ENCODE peak calls at places on chromosomes 13 and 19, in six cellular contexts. B is lower lobe of right lung; V is A549; J is chondrocyte; F is CD8-positive, alpha-beta T cell; Z is lower leg skin. H is an unnamed sample.

GRCh38 chr19:17404015-17404414 is 1.4 kb downstream of the BST2 start:
- DNase-seq in Z (no peak), J (no peak), V (no peak), F (no peak), B (no peak), H (no peak)

GRCh38 chr13:21917046-21918010 is 246.5 kb downstream of the FGF9 start:
- DNase-seq in J (no peak), F (no peak), B (no peak), V (no peak), Z (no peak), H (no peak)

GRCh38 chr19:32828643-32829344 is 40.8 kb downstream of the SLC7A9 start:
- DNase-seq in J (peak), B (no peak), Z (no peak), F (no peak), V (no peak), H (no peak)

GRCh38 chr19:55611983-55612645 is 6.7 kb downstream of the ZNF865 start:
- DNase-seq in J (no peak), Z (no peak), V (no peak), F (no peak), B (no peak), H (no peak)

GRCh38 chr13:73259061-73259908 is 200.5 kb downstream of the KLF5 start:
- DNase-seq in B (no peak), V (no peak), F (no peak), J (no peak), Z (no peak), H (no peak)

GRCh38 chr19:16893686-16893990 is 4.8 kb downstream of the F2RL3 start:
- DNase-seq in J (no peak), B (no peak), V (no peak), F (no peak), Z (no peak), H (no peak)

GRCh38 chr13:41462427-41462826 is 5.1 kb downstream of the RGCC start:
- DNase-seq in V (no peak), J (no peak), F (no peak), Z (no peak), B (no peak), H (no peak)

GRCh38 chr19:48510421-48511268 is 990 bp downstream of the LMTK3 start:
- DNase-seq in V (no peak), J (no peak), B (peak), Z (peak), F (peak), H (peak)

GRCh38 chr13:106143392-106143791 is 392.1 kb downstream of the EFNB2 start:
- DNase-seq in V (no peak), J (no peak), B (no peak), F (no peak), Z (no peak), H (no peak)

GRCh38 chr13:27064252-27064995 is 107.2 kb downstream of the USP12 start:
- DNase-seq in V (no peak), Z (no peak), F (no peak), J (no peak), B (no peak), H (no peak)

GRCh38 chr13:30415430-30416030 is 6.8 kb upstream of the UBE2L5 start:
- DNase-seq in B (no peak), J (no peak), Z (no peak), F (no peak), V (no peak), H (no peak)

GRCh38 chr13:60275208-60275607 is 111.5 kb upstream of the DIAPH3 start:
- DNase-seq in Z (no peak), F (no peak), J (no peak), B (no peak), V (no peak), H (no peak)

GRCh38 chr19:19115954-19116353 is 22.3 kb downstream of the TMEM161A start:
- DNase-seq in B (peak), F (peak), V (no peak), Z (no peak), J (no peak), H (peak)

GRCh38 chr13:26968431-26969335 is 202.9 kb downstream of the USP12 start:
- DNase-seq in F (no peak), J (no peak), B (peak), Z (no peak), V (no peak), H (no peak)

GRCh38 chr19:46753420-46754155 is 7.3 kb upstream of the STRN4 start:
- DNase-seq in J (no peak), B (no peak), V (peak), Z (no peak), F (peak), H (peak)

GRCh38 chr19:33324628-33325027 is 22.3 kb upstream of the CEBPA start:
- DNase-seq in F (no peak), B (no peak), Z (no peak), J (no peak), V (no peak), H (no peak)

GRCh38 chr19:632228-633067 is 889 bp downstream of the POLRMT start:
- DNase-seq in F (peak), V (peak), Z (no peak), B (peak), J (no peak), H (peak)

DNA sequence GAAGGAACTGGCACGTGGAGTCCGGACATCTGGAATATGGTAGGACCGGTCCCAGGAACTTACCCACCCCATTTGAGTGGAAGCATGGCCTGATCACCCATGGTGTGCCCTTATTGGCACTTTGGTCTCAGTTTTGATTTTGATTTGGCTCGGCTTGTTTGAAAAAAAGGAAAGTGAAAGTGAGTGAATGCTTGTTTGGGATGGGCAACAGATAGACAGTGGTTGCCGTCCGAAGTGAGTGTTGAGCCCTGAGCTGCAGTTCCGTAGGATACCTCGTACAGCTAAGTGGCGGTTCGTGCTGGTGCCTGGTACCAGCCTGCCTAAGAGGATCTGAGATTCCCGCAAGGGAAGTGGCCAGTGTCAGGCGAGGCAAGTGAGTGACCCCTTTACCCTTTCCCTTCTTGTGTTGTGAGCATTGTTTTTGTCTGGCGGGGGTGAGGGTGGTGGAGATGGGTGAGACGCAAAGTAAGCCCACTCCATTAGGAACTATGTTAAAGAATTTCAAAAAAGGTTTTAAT is 605.8 kb downstream of the UQCRFS1 start:
- DNase-seq in J (no peak), B (no peak), Z (no peak), V (no peak), F (no peak), H (no peak)
- TF ChIP-seq CTCF in J (no peak), B (no peak), Z (no peak), V (no peak), F (no peak), H (no peak)

GRCh38 chr19:35959040-35959967 is 23.1 kb downstream of the LRFN3 start:
- DNase-seq in V (no peak), F (peak), J (no peak), Z (no peak), B (peak), H (no peak)
- TF ChIP-seq CTCF in V (peak), F (peak), J (peak), Z (no peak), B (peak), H (no peak)

GRCh38 chr13:70310720-70311119 is 202.5 kb upstream of the KLHL1 start:
- DNase-seq in Z (no peak), F (no peak), V (no peak), B (no peak), J (no peak), H (no peak)
- TF ChIP-seq CTCF in Z (no peak), F (no peak), V (peak), B (no peak), J (peak), H (peak)

DNA sequence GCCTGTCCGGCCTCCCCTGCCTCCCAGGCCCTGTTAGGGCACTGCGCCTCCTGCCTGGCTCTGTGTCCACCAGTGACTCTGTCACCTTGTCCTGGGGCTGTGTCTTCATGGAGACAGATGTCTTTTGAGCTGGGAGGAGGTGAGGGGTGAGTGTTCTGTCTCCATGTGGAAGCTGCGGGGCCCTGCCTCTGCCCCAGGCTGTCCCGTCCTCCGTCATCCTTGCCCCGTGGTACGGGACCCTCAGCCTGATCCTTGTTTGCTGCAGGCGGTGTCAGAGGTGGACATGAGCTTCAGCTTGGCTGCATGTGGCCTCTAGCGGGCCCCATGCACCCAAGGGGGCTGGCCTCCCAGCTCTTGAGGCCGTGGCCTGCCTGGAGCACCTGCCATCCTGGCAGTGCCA is 181.0 kb downstream of the KDM4B start:
- DNase-seq in F (no peak), B (no peak), J (peak), V (no peak), Z (no peak), H (no peak)
- TF ChIP-seq CTCF in F (no peak), B (no peak), J (no peak), V (no peak), Z (no peak), H (no peak)

GRCh38 chr13:39317284-39317683 is 279.0 kb downstream of the NHLRC3 start:
- DNase-seq in F (no peak), Z (peak), V (no peak), B (no peak), J (no peak), H (no peak)

GRCh38 chr13:39324806-39325311 is 278.1 kb downstream of the LHFPL6 start:
- DNase-seq in F (no peak), B (no peak), V (no peak), J (no peak), Z (no peak), H (no peak)

GRCh38 chr13:39326471-39326870 is 276.5 kb downstream of the LHFPL6 start:
- DNase-seq in F (no peak), J (no peak), Z (no peak), V (no peak), B (no peak), H (no peak)

GRCh38 chr13:39322836-39323585 is 280.0 kb downstream of the LHFPL6 start:
- DNase-seq in F (no peak), J (no peak), B (no peak), V (no peak), Z (no peak), H (no peak)

DNA sequence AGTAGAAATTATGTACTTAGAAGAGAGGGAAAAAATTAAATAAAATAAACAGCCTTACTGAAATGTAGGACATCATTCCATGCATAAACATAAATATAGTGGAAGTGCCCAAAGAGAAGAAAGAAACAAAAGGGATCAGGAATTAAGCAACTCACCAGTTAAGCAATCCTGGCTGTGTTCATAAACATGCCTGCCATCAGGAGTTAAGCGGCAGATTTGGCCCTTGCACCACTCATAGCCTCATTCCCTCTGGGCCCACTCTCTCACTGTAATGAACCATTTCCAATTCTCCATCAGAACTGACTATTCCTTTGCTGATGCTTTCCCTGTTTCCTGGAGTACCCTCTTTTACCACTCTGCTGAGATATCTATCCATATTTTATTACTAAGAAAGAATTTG is 281.4 kb downstream of the LHFPL6 start:
- DNase-seq in B (no peak), V (no peak), J (no peak), F (no peak), Z (peak), H (no peak)
- TF ChIP-seq CTCF in B (no peak), V (no peak), J (no peak), F (no peak), Z (no peak), H (no peak)

GRCh38 chr13:95160112-95160906 is 140.9 kb downstream of the ABCC4 start:
- DNase-seq in B (no peak), J (no peak), V (no peak), Z (no peak), F (no peak), H (no peak)
- TF ChIP-seq CTCF in B (no peak), J (no peak), V (no peak), Z (no peak), F (no peak), H (no peak)